ENCODE peak calls at places on chromosomes 2 and 18, in eight cellular contexts. One of them, this sample, is unnamed.

GRCh38 chr2:107729456-107729855 is 97.2 kb upstream of the RGPD4 start:
- DNase-seq in caudate nucleus: no peak
- DNase-seq in CD8-positive, alpha-beta T cell: no peak
- DNase-seq in NCI-H748 treated with DMSO at 0.1 percent for 48 hours: no peak
- DNase-seq in AG08396: no peak
- DNase-seq in neural crest cell: no peak
- DNase-seq in right cardiac atrium: no peak
- DNase-seq in fibroblast of pulmonary artery: no peak
- DNase-seq in this sample: no peak

GRCh38 chr18:45517181-45517741 is 98.0 kb upstream of the SLC14A2 start:
- DNase-seq in neural crest cell: no peak
- DNase-seq in AG08396: peak; percentile 36
- DNase-seq in caudate nucleus: no peak
- DNase-seq in CD8-positive, alpha-beta T cell: no peak
- DNase-seq in NCI-H748 treated with DMSO at 0.1 percent for 48 hours: no peak
- DNase-seq in right cardiac atrium: peak; percentile 93
- DNase-seq in fibroblast of pulmonary artery: no peak
- DNase-seq in this sample: peak; percentile 78

GRCh38 chr2:218187650-218188025 is 20.9 kb upstream of the CXCR1 start:
- DNase-seq in right cardiac atrium: no peak
- DNase-seq in AG08396: no peak
- DNase-seq in NCI-H748 treated with DMSO at 0.1 percent for 48 hours: no peak
- DNase-seq in caudate nucleus: no peak
- DNase-seq in fibroblast of pulmonary artery: no peak
- DNase-seq in neural crest cell: no peak
- DNase-seq in CD8-positive, alpha-beta T cell: no peak
- DNase-seq in this sample: no peak

GRCh38 chr2:112162341-112162740 is 24.2 kb downstream of the FBLN7 start:
- DNase-seq in neural crest cell: no peak
- DNase-seq in AG08396: no peak
- DNase-seq in fibroblast of pulmonary artery: no peak
- DNase-seq in NCI-H748 treated with DMSO at 0.1 percent for 48 hours: no peak
- DNase-seq in CD8-positive, alpha-beta T cell: no peak
- DNase-seq in right cardiac atrium: peak; percentile 28
- DNase-seq in caudate nucleus: no peak
- DNase-seq in this sample: no peak

GRCh38 chr2:120344214-120344990 is 1.5 kb upstream of the INHBB start:
- DNase-seq in neural crest cell: peak; percentile 29
- DNase-seq in CD8-positive, alpha-beta T cell: no peak
- DNase-seq in fibroblast of pulmonary artery: no peak
- DNase-seq in NCI-H748 treated with DMSO at 0.1 percent for 48 hours: no peak
- DNase-seq in caudate nucleus: peak; percentile 28
- DNase-seq in AG08396: peak; percentile 55
- DNase-seq in right cardiac atrium: peak; percentile 80
- DNase-seq in this sample: peak; percentile 79

GRCh38 chr18:44818148-44818547 is 137.5 kb downstream of the SETBP1 start:
- DNase-seq in right cardiac atrium: no peak
- DNase-seq in fibroblast of pulmonary artery: no peak
- DNase-seq in caudate nucleus: no peak
- DNase-seq in AG08396: no peak
- DNase-seq in NCI-H748 treated with DMSO at 0.1 percent for 48 hours: no peak
- DNase-seq in CD8-positive, alpha-beta T cell: no peak
- DNase-seq in neural crest cell: no peak
- DNase-seq in this sample: no peak

GRCh38 chr2:2861666-2862240 is 515.9 kb downstream of the EIPR1 start:
- DNase-seq in AG08396: no peak
- DNase-seq in NCI-H748 treated with DMSO at 0.1 percent for 48 hours: no peak
- DNase-seq in fibroblast of pulmonary artery: no peak
- DNase-seq in CD8-positive, alpha-beta T cell: no peak
- DNase-seq in caudate nucleus: no peak
- DNase-seq in neural crest cell: no peak
- DNase-seq in right cardiac atrium: no peak
- DNase-seq in this sample: no peak

GRCh38 chr2:217360781-217361485 is 501.1 kb upstream of the TNP1 start:
- DNase-seq in CD8-positive, alpha-beta T cell: no peak
- DNase-seq in NCI-H748 treated with DMSO at 0.1 percent for 48 hours: no peak
- DNase-seq in fibroblast of pulmonary artery: peak; percentile 76
- DNase-seq in AG08396: peak; percentile 77
- DNase-seq in right cardiac atrium: peak; percentile 67
- DNase-seq in caudate nucleus: no peak
- DNase-seq in neural crest cell: no peak
- DNase-seq in this sample: peak; percentile 81

GRCh38 chr2:113784823-113785744 is 28.6 kb upstream of the SLC35F5 start:
- DNase-seq in right cardiac atrium: no peak
- DNase-seq in caudate nucleus: no peak
- DNase-seq in neural crest cell: no peak
- DNase-seq in AG08396: no peak
- DNase-seq in fibroblast of pulmonary artery: no peak
- DNase-seq in CD8-positive, alpha-beta T cell: no peak
- DNase-seq in NCI-H748 treated with DMSO at 0.1 percent for 48 hours: no peak
- DNase-seq in this sample: no peak

GRCh38 chr2:161975062-161975812 is 98.8 kb downstream of the DPP4 start:
- DNase-seq in fibroblast of pulmonary artery: no peak
- DNase-seq in neural crest cell: no peak
- DNase-seq in AG08396: no peak
- DNase-seq in caudate nucleus: no peak
- DNase-seq in right cardiac atrium: no peak
- DNase-seq in NCI-H748 treated with DMSO at 0.1 percent for 48 hours: no peak
- DNase-seq in CD8-positive, alpha-beta T cell: no peak
- DNase-seq in this sample: no peak

GRCh38 chr2:55365303-55365702 is 54.4 kb downstream of the CCDC88A start:
- DNase-seq in caudate nucleus: no peak
- DNase-seq in CD8-positive, alpha-beta T cell: no peak
- DNase-seq in fibroblast of pulmonary artery: no peak
- DNase-seq in NCI-H748 treated with DMSO at 0.1 percent for 48 hours: no peak
- DNase-seq in AG08396: no peak
- DNase-seq in right cardiac atrium: no peak
- DNase-seq in neural crest cell: no peak
- DNase-seq in this sample: no peak

GRCh38 chr2:27683390-27684071 is 19.8 kb downstream of the SLC4A1AP start:
- DNase-seq in fibroblast of pulmonary artery: peak; percentile 96
- DNase-seq in CD8-positive, alpha-beta T cell: peak; percentile 84
- DNase-seq in right cardiac atrium: peak; percentile 82
- DNase-seq in NCI-H748 treated with DMSO at 0.1 percent for 48 hours: peak; percentile 75
- DNase-seq in neural crest cell: peak; percentile 99
- DNase-seq in AG08396: peak; percentile 58
- DNase-seq in caudate nucleus: peak; percentile 26
- DNase-seq in this sample: peak; percentile 75

GRCh38 chr18:44986933-44987332 is 306.2 kb downstream of the SETBP1 start:
- DNase-seq in NCI-H748 treated with DMSO at 0.1 percent for 48 hours: no peak
- DNase-seq in AG08396: no peak
- DNase-seq in neural crest cell: no peak
- DNase-seq in fibroblast of pulmonary artery: peak; percentile 17
- DNase-seq in CD8-positive, alpha-beta T cell: no peak
- DNase-seq in right cardiac atrium: no peak
- DNase-seq in caudate nucleus: no peak
- DNase-seq in this sample: no peak

GRCh38 chr2:11907178-11907577 is 160.7 kb downstream of the LPIN1 start:
- DNase-seq in NCI-H748 treated with DMSO at 0.1 percent for 48 hours: no peak
- DNase-seq in neural crest cell: no peak
- DNase-seq in fibroblast of pulmonary artery: no peak
- DNase-seq in right cardiac atrium: no peak
- DNase-seq in CD8-positive, alpha-beta T cell: no peak
- DNase-seq in AG08396: no peak
- DNase-seq in caudate nucleus: no peak
- DNase-seq in this sample: no peak

GRCh38 chr18:10284571-10285282 is 169.7 kb upstream of the APCDD1 start:
- DNase-seq in fibroblast of pulmonary artery: no peak
- DNase-seq in CD8-positive, alpha-beta T cell: no peak
- DNase-seq in caudate nucleus: no peak
- DNase-seq in NCI-H748 treated with DMSO at 0.1 percent for 48 hours: no peak
- DNase-seq in AG08396: no peak
- DNase-seq in right cardiac atrium: no peak
- DNase-seq in neural crest cell: no peak
- DNase-seq in this sample: no peak

GRCh38 chr2:109311771-109312170 is 182.8 kb downstream of the SH3RF3 start:
- DNase-seq in caudate nucleus: no peak
- DNase-seq in neural crest cell: no peak
- DNase-seq in fibroblast of pulmonary artery: no peak
- DNase-seq in CD8-positive, alpha-beta T cell: no peak
- DNase-seq in right cardiac atrium: no peak
- DNase-seq in NCI-H748 treated with DMSO at 0.1 percent for 48 hours: no peak
- DNase-seq in AG08396: peak; percentile 40
- DNase-seq in this sample: no peak

GRCh38 chr2:240567872-240568677 is at the start of gene RNPEPL1:
- DNase-seq in caudate nucleus: no peak
- DNase-seq in right cardiac atrium: no peak
- DNase-seq in AG08396: peak; percentile 78
- DNase-seq in fibroblast of pulmonary artery: no peak
- DNase-seq in CD8-positive, alpha-beta T cell: peak; percentile 80
- DNase-seq in NCI-H748 treated with DMSO at 0.1 percent for 48 hours: peak; percentile 27
- DNase-seq in neural crest cell: peak; percentile 35
- DNase-seq in this sample: peak; percentile 76

GRCh38 chr2:102446936-102447335 is 24.0 kb downstream of the IL18RAP start:
- DNase-seq in CD8-positive, alpha-beta T cell: no peak
- DNase-seq in fibroblast of pulmonary artery: no peak
- DNase-seq in AG08396: no peak
- DNase-seq in caudate nucleus: no peak
- DNase-seq in NCI-H748 treated with DMSO at 0.1 percent for 48 hours: no peak
- DNase-seq in neural crest cell: no peak
- DNase-seq in right cardiac atrium: no peak
- DNase-seq in this sample: no peak